ENCODE peak calls at places on chromosomes 6 and 20, in eight cellular contexts. One of them, this sample, is unnamed. For H3K36me3 and H3K4me1, the result is how much of the 10 kb centered on the place peaks cover.

GRCh38 chr6:142568857-142569597 is 267.2 kb downstream of the ADGRG6 start:
- DNase-seq in RWPE2: no peak
- DNase-seq in IMR-90: peak
- DNase-seq in upper lobe of right lung: no peak
- DNase-seq in stomach: no peak
- DNase-seq in HCT116: no peak
- DNase-seq in aorta: no peak
- DNase-seq in NT2/D1: no peak
- DNase-seq in this sample: no peak

GRCh38 chr6:161273356-161273751 is 507 bp downstream of the AGPAT4 start:
- DNase-seq in aorta: peak
- DNase-seq in NT2/D1: no peak
- DNase-seq in stomach: no peak
- DNase-seq in HCT116: peak
- DNase-seq in upper lobe of right lung: no peak
- DNase-seq in IMR-90: peak
- DNase-seq in RWPE2: no peak
- DNase-seq in this sample: peak

GRCh38 chr20:7379621-7380220 is 560.5 kb downstream of the HAO1 start:
- DNase-seq in stomach: no peak
- DNase-seq in IMR-90: no peak
- DNase-seq in NT2/D1: no peak
- DNase-seq in HCT116: no peak
- DNase-seq in RWPE2: no peak
- DNase-seq in aorta: no peak
- DNase-seq in upper lobe of right lung: no peak
- DNase-seq in this sample: no peak

GRCh38 chr6:27213544-27214125 is 33.9 kb upstream of the PRSS16 start:
- DNase-seq in RWPE2: no peak
- DNase-seq in IMR-90: peak
- DNase-seq in upper lobe of right lung: no peak
- DNase-seq in HCT116: no peak
- DNase-seq in aorta: no peak
- DNase-seq in NT2/D1: no peak
- DNase-seq in stomach: no peak
- DNase-seq in this sample: no peak

GRCh38 chr6:21595265-21595950 is 1.9 kb downstream of the SOX4 start:
- DNase-seq in aorta: peak
- DNase-seq in HCT116: no peak
- DNase-seq in upper lobe of right lung: peak
- DNase-seq in NT2/D1: no peak
- DNase-seq in stomach: peak
- DNase-seq in IMR-90: no peak
- DNase-seq in RWPE2: no peak
- DNase-seq in this sample: peak

GRCh38 chr6:44630125-44631028 is 242.9 kb downstream of the CDC5L start:
- DNase-seq in aorta: no peak
- DNase-seq in RWPE2: no peak
- DNase-seq in HCT116: peak
- DNase-seq in NT2/D1: peak
- DNase-seq in IMR-90: peak
- DNase-seq in stomach: peak
- DNase-seq in upper lobe of right lung: no peak
- DNase-seq in this sample: peak

GRCh38 chr6:90000864-90001731 is 106.8 kb downstream of the GJA10 start:
- DNase-seq in stomach: no peak
- DNase-seq in NT2/D1: no peak
- DNase-seq in upper lobe of right lung: no peak
- DNase-seq in RWPE2: no peak
- DNase-seq in HCT116: no peak
- DNase-seq in aorta: no peak
- DNase-seq in IMR-90: peak
- DNase-seq in this sample: no peak

GRCh38 chr20:3312940-3313656 is 74.1 kb upstream of the SLC4A11 start:
- DNase-seq in aorta: no peak
- DNase-seq in HCT116: no peak
- DNase-seq in stomach: no peak
- DNase-seq in IMR-90: peak
- DNase-seq in NT2/D1: no peak
- DNase-seq in upper lobe of right lung: no peak
- DNase-seq in RWPE2: no peak
- DNase-seq in this sample: peak

GRCh38 chr20:37672143-37672542 is 21.7 kb upstream of the CTNNBL1 start:
- DNase-seq in RWPE2: no peak
- DNase-seq in upper lobe of right lung: no peak
- DNase-seq in HCT116: no peak
- DNase-seq in stomach: no peak
- DNase-seq in IMR-90: no peak
- DNase-seq in NT2/D1: no peak
- DNase-seq in aorta: no peak
- DNase-seq in this sample: no peak

GRCh38 chr20:31945319-31945718 is 6.5 kb downstream of the PDRG1 start:
- DNase-seq in HCT116: no peak
- DNase-seq in IMR-90: no peak
- DNase-seq in NT2/D1: no peak
- DNase-seq in aorta: no peak
- DNase-seq in upper lobe of right lung: no peak
- DNase-seq in RWPE2: no peak
- DNase-seq in stomach: no peak
- DNase-seq in this sample: no peak
- H3K36me3 ChIP-seq in HCT116: under half
- H3K36me3 ChIP-seq in IMR-90: under half
- H3K36me3 ChIP-seq in NT2/D1: half or more
- H3K36me3 ChIP-seq in aorta: under half
- H3K36me3 ChIP-seq in upper lobe of right lung: half or more
- H3K36me3 ChIP-seq in RWPE2: half or more
- H3K36me3 ChIP-seq in stomach: half or more
- H3K36me3 ChIP-seq in this sample: half or more

GRCh38 chr20:32479697-32480140 is 105.4 kb downstream of the NOL4L start:
- DNase-seq in RWPE2: peak
- DNase-seq in aorta: peak
- DNase-seq in stomach: no peak
- DNase-seq in HCT116: no peak
- DNase-seq in IMR-90: no peak
- DNase-seq in upper lobe of right lung: no peak
- DNase-seq in NT2/D1: no peak
- DNase-seq in this sample: no peak
- H3K4me1 ChIP-seq in RWPE2: under half
- H3K4me1 ChIP-seq in aorta: under half
- H3K4me1 ChIP-seq in stomach: half or more
- H3K4me1 ChIP-seq in HCT116: under half
- H3K4me1 ChIP-seq in IMR-90: under half
- H3K4me1 ChIP-seq in upper lobe of right lung: under half
- H3K4me1 ChIP-seq in NT2/D1: under half
- H3K4me1 ChIP-seq in this sample: under half

DNA sequence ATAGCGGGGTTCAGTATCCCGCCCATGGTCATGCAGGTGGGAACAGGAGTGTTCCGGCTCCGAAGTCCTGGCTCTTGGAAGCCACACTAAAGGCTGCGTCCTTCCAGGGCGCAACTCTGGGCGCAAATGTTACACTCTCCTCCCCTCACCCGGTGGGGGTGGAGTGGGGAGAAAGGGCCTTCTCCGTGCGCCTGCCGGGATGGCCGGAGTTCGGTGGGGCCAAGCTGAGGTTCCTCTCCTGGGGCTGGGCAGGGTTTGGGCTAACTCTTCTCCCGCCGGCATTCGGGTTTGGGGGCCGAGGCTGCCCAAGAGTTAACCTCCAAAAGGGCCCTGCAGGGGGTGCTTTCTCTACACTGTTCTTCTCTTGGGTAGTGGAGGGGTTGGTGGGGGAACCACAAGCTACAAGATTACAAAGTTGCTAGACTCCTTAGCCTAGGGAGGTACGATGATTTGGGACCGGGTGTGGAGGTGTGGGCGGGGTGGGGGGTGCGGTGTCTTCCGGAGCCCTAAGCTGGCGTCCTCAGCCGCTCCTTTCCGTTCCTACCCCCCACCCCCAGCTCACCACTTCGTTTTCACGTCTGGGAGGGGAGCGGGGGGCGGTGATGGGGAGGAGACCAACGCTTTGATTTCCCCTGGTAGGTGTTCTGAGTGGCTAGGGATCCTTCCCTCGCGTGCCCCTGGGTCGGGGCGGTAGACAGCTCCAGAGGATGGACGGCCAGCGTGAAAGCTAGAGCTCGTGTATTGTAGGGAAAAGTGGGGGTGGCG is 12.3 kb downstream of the NRN1 start:
- DNase-seq in NT2/D1: no peak
- DNase-seq in stomach: no peak
- DNase-seq in upper lobe of right lung: no peak
- DNase-seq in RWPE2: no peak
- DNase-seq in aorta: no peak
- DNase-seq in IMR-90: no peak
- DNase-seq in HCT116: no peak
- DNase-seq in this sample: no peak
- H3K4me3 ChIP-seq in NT2/D1: no peak
- H3K4me3 ChIP-seq in stomach: no peak
- H3K4me3 ChIP-seq in upper lobe of right lung: no peak
- H3K4me3 ChIP-seq in RWPE2: no peak
- H3K4me3 ChIP-seq in aorta: no peak
- H3K4me3 ChIP-seq in IMR-90: no peak
- H3K4me3 ChIP-seq in HCT116: no peak
- H3K4me3 ChIP-seq in this sample: no peak

GRCh38 chr20:400121-400450 is 8.0 kb upstream of the RBCK1 start:
- DNase-seq in HCT116: no peak
- DNase-seq in IMR-90: no peak
- DNase-seq in upper lobe of right lung: no peak
- DNase-seq in RWPE2: no peak
- DNase-seq in NT2/D1: no peak
- DNase-seq in aorta: no peak
- DNase-seq in stomach: no peak
- DNase-seq in this sample: peak

GRCh38 chr20:396619-397431 is 11.3 kb upstream of the RBCK1 start:
- DNase-seq in upper lobe of right lung: no peak
- DNase-seq in stomach: peak
- DNase-seq in RWPE2: no peak
- DNase-seq in NT2/D1: no peak
- DNase-seq in HCT116: no peak
- DNase-seq in IMR-90: no peak
- DNase-seq in aorta: no peak
- DNase-seq in this sample: no peak

GRCh38 chr20:399182-399707 is 8.9 kb upstream of the RBCK1 start:
- DNase-seq in aorta: no peak
- DNase-seq in upper lobe of right lung: no peak
- DNase-seq in IMR-90: no peak
- DNase-seq in RWPE2: no peak
- DNase-seq in NT2/D1: no peak
- DNase-seq in stomach: no peak
- DNase-seq in HCT116: no peak
- DNase-seq in this sample: no peak

GRCh38 chr20:397432-398237 is 10.5 kb upstream of the RBCK1 start:
- DNase-seq in upper lobe of right lung: no peak
- DNase-seq in HCT116: no peak
- DNase-seq in stomach: no peak
- DNase-seq in aorta: no peak
- DNase-seq in NT2/D1: no peak
- DNase-seq in IMR-90: no peak
- DNase-seq in RWPE2: no peak
- DNase-seq in this sample: no peak

DNA sequence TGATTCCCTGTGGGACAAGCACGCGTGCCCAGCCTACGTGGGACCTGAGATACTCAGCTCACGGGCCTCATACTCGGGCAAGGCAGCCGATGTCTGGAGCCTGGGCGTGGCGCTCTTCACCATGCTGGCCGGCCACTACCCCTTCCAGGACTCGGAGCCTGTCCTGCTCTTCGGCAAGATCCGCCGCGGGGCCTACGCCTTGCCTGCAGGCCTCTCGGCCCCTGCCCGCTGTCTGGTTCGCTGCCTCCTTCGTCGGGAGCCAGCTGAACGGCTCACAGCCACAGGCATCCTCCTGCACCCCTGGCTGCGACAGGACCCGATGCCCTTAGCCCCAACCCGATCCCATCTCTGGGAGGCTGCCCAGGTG is 11.9 kb upstream of the RBCK1 start:
- DNase-seq in IMR-90: no peak
- DNase-seq in stomach: no peak
- DNase-seq in aorta: no peak
- DNase-seq in RWPE2: no peak
- DNase-seq in NT2/D1: no peak
- DNase-seq in upper lobe of right lung: no peak
- DNase-seq in HCT116: no peak
- DNase-seq in this sample: no peak
- H3K36me3 ChIP-seq in IMR-90: half or more
- H3K36me3 ChIP-seq in stomach: half or more
- H3K36me3 ChIP-seq in aorta: under half
- H3K36me3 ChIP-seq in RWPE2: half or more
- H3K36me3 ChIP-seq in NT2/D1: under half
- H3K36me3 ChIP-seq in upper lobe of right lung: half or more
- H3K36me3 ChIP-seq in HCT116: under half
- H3K36me3 ChIP-seq in this sample: half or more

GRCh38 chr6:15481892-15482291 is 180.9 kb downstream of the DTNBP1 start:
- DNase-seq in stomach: no peak
- DNase-seq in HCT116: no peak
- DNase-seq in aorta: no peak
- DNase-seq in upper lobe of right lung: no peak
- DNase-seq in RWPE2: no peak
- DNase-seq in NT2/D1: no peak
- DNase-seq in IMR-90: no peak
- DNase-seq in this sample: no peak

GRCh38 chr6:15483060-15483459 is 179.8 kb downstream of the DTNBP1 start:
- DNase-seq in IMR-90: peak
- DNase-seq in RWPE2: no peak
- DNase-seq in NT2/D1: no peak
- DNase-seq in HCT116: no peak
- DNase-seq in aorta: no peak
- DNase-seq in upper lobe of right lung: no peak
- DNase-seq in stomach: no peak
- DNase-seq in this sample: no peak

GRCh38 chr6:15480546-15480945 is 182.3 kb downstream of the DTNBP1 start:
- DNase-seq in aorta: no peak
- DNase-seq in IMR-90: no peak
- DNase-seq in upper lobe of right lung: no peak
- DNase-seq in RWPE2: no peak
- DNase-seq in stomach: no peak
- DNase-seq in NT2/D1: no peak
- DNase-seq in HCT116: no peak
- DNase-seq in this sample: no peak

GRCh38 chr6:15479761-15480160 is 183.1 kb downstream of the DTNBP1 start:
- DNase-seq in aorta: no peak
- DNase-seq in HCT116: no peak
- DNase-seq in upper lobe of right lung: no peak
- DNase-seq in stomach: no peak
- DNase-seq in RWPE2: no peak
- DNase-seq in NT2/D1: no peak
- DNase-seq in IMR-90: no peak
- DNase-seq in this sample: no peak

GRCh38 chr6:15481414-15481813 is 181.4 kb downstream of the DTNBP1 start:
- DNase-seq in upper lobe of right lung: no peak
- DNase-seq in NT2/D1: no peak
- DNase-seq in RWPE2: no peak
- DNase-seq in HCT116: no peak
- DNase-seq in aorta: no peak
- DNase-seq in stomach: no peak
- DNase-seq in IMR-90: no peak
- DNase-seq in this sample: no peak
- H3K4me1 ChIP-seq in upper lobe of right lung: under half
- H3K4me1 ChIP-seq in NT2/D1: under half
- H3K4me1 ChIP-seq in RWPE2: under half
- H3K4me1 ChIP-seq in HCT116: under half
- H3K4me1 ChIP-seq in aorta: under half
- H3K4me1 ChIP-seq in stomach: under half
- H3K4me1 ChIP-seq in IMR-90: under half
- H3K4me1 ChIP-seq in this sample: under half